ENCODE peak calls at places on chromosomes 12 and 14, in eight cellular contexts. G is brain microvascular endothelial cell, E is A172, D is testis, Y is LoVo, J is AG08395, A is kidney, P is T follicular helper cell. L is an unnamed sample.

GRCh38 chr14:74860899-74861733 is 14.8 kb downstream of the PROX2 start:
- DNase-seq in P (peak), Y (peak), J (peak), G (peak), D (peak), E (peak), A (peak), L (peak)

GRCh38 chr14:64707661-64708060 is 3.4 kb downstream of the PLEKHG3 start:
- DNase-seq in D (no peak), G (peak), Y (peak), P (no peak), J (peak), E (peak), A (no peak), L (peak)

GRCh38 chr12:82473111-82473754 is 114.9 kb downstream of the METTL25 start:
- DNase-seq in D (no peak), J (no peak), A (no peak), G (no peak), E (no peak), P (no peak), Y (no peak), L (peak)

GRCh38 chr12:74538491-74539258 is 1.0 kb downstream of the ATXN7L3B start:
- DNase-seq in A (no peak), J (no peak), E (no peak), P (peak), Y (peak), G (no peak), D (no peak), L (no peak)

GRCh38 chr12:119804011-119804641 is 73.0 kb downstream of the CIT start:
- DNase-seq in D (peak), E (peak), A (peak), Y (peak), P (no peak), J (peak), G (peak), L (peak)

GRCh38 chr14:89041245-89041585 is 216.8 kb downstream of the TTC8 start:
- DNase-seq in P (no peak), D (peak), A (no peak), E (peak), G (no peak), J (no peak), Y (peak), L (no peak)

GRCh38 chr12:15996254-15996653 is 85.1 kb downstream of the DERA start:
- DNase-seq in A (no peak), D (peak), Y (peak), E (no peak), P (no peak), J (peak), G (peak), L (peak)

GRCh38 chr12:524167-524951 is 64.6 kb downstream of the B4GALNT3 start:
- DNase-seq in A (no peak), G (no peak), Y (peak), D (no peak), J (no peak), E (no peak), P (no peak), L (no peak)

GRCh38 chr12:42696424-42697149 is 107.0 kb upstream of the PRICKLE1 start:
- DNase-seq in A (peak), Y (no peak), J (peak), D (peak), P (no peak), G (peak), E (no peak), L (no peak)

GRCh38 chr12:5043589-5044419 is at the start of gene KCNA5:
- DNase-seq in J (no peak), A (peak), E (no peak), Y (no peak), P (no peak), G (no peak), D (no peak), L (peak)

GRCh38 chr12:117024961-117025480 is 74.2 kb downstream of the TESC start:
- DNase-seq in P (no peak), Y (no peak), D (peak), G (no peak), J (no peak), A (peak), E (no peak), L (no peak)

GRCh38 chr12:94329366-94329765 is 130.3 kb downstream of the CEP83 start:
- DNase-seq in P (no peak), A (no peak), J (no peak), G (no peak), D (no peak), E (no peak), Y (no peak), L (no peak)

GRCh38 chr12:16348435-16349131 is 1.1 kb downstream of the MGST1 start:
- DNase-seq in J (no peak), A (no peak), E (no peak), G (no peak), D (no peak), P (no peak), Y (peak), L (peak)

GRCh38 chr12:89461649-89462612 is 62.7 kb downstream of the GALNT4 start:
- DNase-seq in A (no peak), J (peak), P (no peak), Y (peak), E (peak), G (no peak), D (no peak), L (no peak)

L was measured in endodermal cell.